ENCODE peak calls at places on chromosomes 13 and 19, in four cellular contexts. J is fibroblast of lung, H is neural progenitor cell, P is A549. I is an unnamed sample.

GRCh38 chr13:46598140-46598819 is 45.3 kb downstream of the LRCH1 start:
- DNase-seq in J (no peak), H (no peak), P (no peak), I (no peak)

GRCh38 chr13:94181461-94182107 is 297.9 kb downstream of the DCT start:
- DNase-seq in J (no peak), H (no peak), P (no peak), I (no peak)

GRCh38 chr19:46466536-46467199 is 4.7 kb downstream of the PNMA8A start:
- DNase-seq in J (peak; percentile 91), H (no peak), P (no peak), I (no peak)

GRCh38 chr13:28623782-28624706 is 34.9 kb upstream of the POMP start:
- DNase-seq in J (peak; percentile 5), H (no peak), P (no peak), I (no peak)

GRCh38 chr13:42707596-42707995 is 73.8 kb upstream of the FAM216B start:
- DNase-seq in J (peak; percentile 79), H (no peak), P (no peak), I (no peak)

GRCh38 chr19:18291019-18291524 is 9.7 kb upstream of the JUND start:
- DNase-seq in J (no peak), H (no peak), P (no peak), I (no peak)

GRCh38 chr19:46620716-46621115 is 4.2 kb downstream of the PTGIR start:
- DNase-seq in J (peak; percentile 76), H (no peak), P (no peak), I (no peak)

GRCh38 chr13:51230473-51231105 is 8.4 kb downstream of the FAM124A start:
- DNase-seq in J (peak; percentile 32), H (no peak), P (no peak), I (peak; percentile 78)

GRCh38 chr13:98285852-98286594 is 109.0 kb upstream of the RNF113B start:
- DNase-seq in J (no peak), H (no peak), P (no peak), I (no peak)

GRCh38 chr13:98470920-98471319 is 106.0 kb downstream of the STK24 start:
- DNase-seq in J (no peak), H (no peak), P (no peak), I (no peak)

GRCh38 chr13:22210134-22210930 is 539.5 kb downstream of the FGF9 start:
- DNase-seq in J (no peak), H (peak; percentile 26), P (no peak), I (no peak)

GRCh38 chr19:48059331-48059730 is 15.5 kb upstream of the CABP5 start:
- DNase-seq in J (no peak), H (no peak), P (no peak), I (no peak)

GRCh38 chr19:45404557-45405434 is at the start of gene PPP1R13L:
- DNase-seq in J (peak; percentile 82), H (peak; percentile 86), P (peak; percentile 95), I (peak; percentile 44)

GRCh38 chr13:98405107-98405571 is 171.8 kb downstream of the STK24 start:
- DNase-seq in J (peak; percentile 14), H (peak; percentile 83), P (no peak), I (no peak)

GRCh38 chr19:10214784-10215183 is 16.3 kb downstream of the S1PR2 start:
- DNase-seq in J (peak; percentile 77), H (no peak), P (no peak), I (no peak)

GRCh38 chr13:112643759-112644459 is 45.9 kb upstream of the ATP11A start:
- DNase-seq in J (no peak), H (no peak), P (no peak), I (no peak)

GRCh38 chr19:55262359-55262758 is 3.5 kb upstream of the PPP6R1 start:
- DNase-seq in J (no peak), H (no peak), P (no peak), I (no peak)

GRCh38 chr19:7311911-7312310 is 17.7 kb upstream of the INSR start:
- DNase-seq in J (no peak), H (no peak), P (no peak), I (no peak)

GRCh38 chr13:77353980-77354379 is 27.1 kb upstream of the MYCBP2 start:
- DNase-seq in J (no peak), H (no peak), P (no peak), I (no peak)

GRCh38 chr13:40460116-40460515 is 206.3 kb downstream of the FOXO1 start:
- DNase-seq in J (peak; percentile 64), H (no peak), P (no peak), I (no peak)

GRCh38 chr13:33728271-33729037 is 89.5 kb upstream of the RFC3 start:
- DNase-seq in J (no peak), H (no peak), P (no peak), I (no peak)

GRCh38 chr13:43664700-43665191 is 122.0 kb downstream of the ENOX1 start:
- DNase-seq in J (peak; percentile 63), H (peak; percentile 76), P (no peak), I (peak; percentile 22)

GRCh38 chr13:35767256-35767981 is 290.9 kb upstream of the MAB21L1 start:
- DNase-seq in J (no peak), H (no peak), P (no peak), I (no peak)

GRCh38 chr19:1231729-1232128 is 6.1 kb downstream of the CBARP start:
- DNase-seq in J (no peak), H (no peak), P (no peak), I (no peak)

GRCh38 chr13:97809576-97809975 is 143.9 kb upstream of the IPO5 start:
- DNase-seq in J (peak; percentile 45), H (no peak), P (no peak), I (no peak)

GRCh38 chr19:1503089-1503924 is 9.5 kb downstream of the ADAMTSL5 start:
- DNase-seq in J (no peak), H (peak; percentile 86), P (peak; percentile 25), I (no peak)

GRCh38 chr13:23612182-23612581 is 42.0 kb downstream of the TNFRSF19 start:
- DNase-seq in J (no peak), H (no peak), P (no peak), I (no peak)

GRCh38 chr19:49567722-49568454 is 12.5 kb downstream of the NOSIP start:
- DNase-seq in J (no peak), H (no peak), P (no peak), I (no peak)

GRCh38 chr19:33050110-33050509 is 14.6 kb downstream of the RHPN2 start:
- DNase-seq in J (no peak), H (no peak), P (no peak), I (no peak)

GRCh38 chr19:33438016-33438671 is 64.6 kb downstream of the CEBPG start:
- DNase-seq in J (peak; percentile 22), H (no peak), P (peak; percentile 48), I (no peak)

GRCh38 chr19:29662604-29663404 is 2.5 kb upstream of the PLEKHF1 start:
- DNase-seq in J (peak; percentile 96), H (no peak), P (no peak), I (no peak)

GRCh38 chr19:6015841-6016545 is 38.1 kb upstream of the RANBP3 start:
- DNase-seq in J (no peak), H (no peak), P (no peak), I (no peak)

GRCh38 chr19:38068851-38069250 is 155.2 kb downstream of the DPF1 start:
- DNase-seq in J (no peak), H (no peak), P (no peak), I (no peak)

GRCh38 chr13:52776726-52777125 is 37.1 kb upstream of the CNMD start:
- DNase-seq in J (no peak), H (no peak), P (no peak), I (no peak)

GRCh38 chr13:43123856-43124255 is 100.5 kb downstream of the DNAJC15 start:
- DNase-seq in J (no peak), H (no peak), P (no peak), I (no peak)

GRCh38 chr13:88086577-88086976 is 415.4 kb downstream of the SLITRK5 start:
- DNase-seq in J (peak; percentile 50), H (no peak), P (no peak), I (no peak)

GRCh38 chr19:46838160-46838559 is 12.5 kb downstream of the AP2S1 start:
- DNase-seq in J (no peak), H (no peak), P (no peak), I (no peak)

GRCh38 chr13:79913141-79913827 is 427.6 kb downstream of the SPRY2 start:
- DNase-seq in J (no peak), H (no peak), P (no peak), I (no peak)

GRCh38 chr13:31476266-31476665 is 263.1 kb upstream of the RXFP2 start:
- DNase-seq in J (peak; percentile 87), H (no peak), P (no peak), I (peak; percentile 2)

GRCh38 chr13:31477961-31478360 is 261.4 kb upstream of the RXFP2 start:
- DNase-seq in J (peak; percentile 74), H (no peak), P (no peak), I (no peak)

GRCh38 chr13:31476753-31477152 is 262.6 kb upstream of the RXFP2 start:
- DNase-seq in J (peak; percentile 6), H (no peak), P (peak; percentile 1), I (no peak)
- TF ChIP-seq CTCF in J (no peak), H (peak; percentile 25), P (no peak), I (no peak)

GRCh38 chr19:13958043-13958442 is 5.7 kb downstream of the DCAF15 start:
- DNase-seq in J (no peak), H (no peak), P (no peak), I (no peak)
- TF ChIP-seq CTCF in J (no peak), H (no peak), P (no peak), I (no peak)

GRCh38 chr13:109608503-109608902 is 177.9 kb downstream of the IRS2 start:
- DNase-seq in J (no peak), H (no peak), P (no peak), I (no peak)

GRCh38 chr13:109608032-109608431 is 178.4 kb downstream of the IRS2 start:
- DNase-seq in J (no peak), H (no peak), P (no peak), I (no peak)

GRCh38 chr13:109611912-109612691 is 174.3 kb downstream of the IRS2 start:
- DNase-seq in J (no peak), H (no peak), P (no peak), I (no peak)

GRCh38 chr13:109606404-109607028 is 179.9 kb downstream of the IRS2 start:
- DNase-seq in J (no peak), H (no peak), P (no peak), I (no peak)

GRCh38 chr13:109610517-109610916 is 175.9 kb downstream of the IRS2 start:
- DNase-seq in J (no peak), H (peak; percentile 50), P (no peak), I (no peak)
- TF ChIP-seq CTCF in J (no peak), H (peak; percentile 52), P (no peak), I (peak; percentile 45)

GRCh38 chr19:23823952-23824389 is 65.3 kb upstream of the ZNF681 start:
- DNase-seq in J (peak; percentile 1), H (peak; percentile 9), P (no peak), I (no peak)
- TF ChIP-seq CTCF in J (no peak), H (peak; percentile 31), P (no peak), I (peak; percentile 34)

GRCh38 chr13:56166864-56167263 is 973.9 kb upstream of the PRR20A start:
- DNase-seq in J (no peak), H (peak; percentile 4), P (no peak), I (no peak)
- TF ChIP-seq CTCF in J (no peak), H (no peak), P (no peak), I (no peak)

GRCh38 chr13:27559714-27560113 is 60.6 kb downstream of the LNX2 start:
- DNase-seq in J (no peak), H (no peak), P (no peak), I (no peak)

GRCh38 chr13:27551563-27551962 is 68.8 kb downstream of the LNX2 start:
- DNase-seq in J (no peak), H (no peak), P (no peak), I (no peak)

GRCh38 chr13:27556109-27556508 is 64.2 kb downstream of the LNX2 start:
- DNase-seq in J (peak; percentile 67), H (no peak), P (no peak), I (no peak)
- TF ChIP-seq CTCF in J (peak; percentile 15), H (no peak), P (no peak), I (peak; percentile 9)